ENCODE peak calls at places on chromosome 4, in seven cellular contexts. I is GM20000, D is A549, N is mammary epithelial cell, L is adrenal gland, R is AG10803, F is MM.1S. U is an unnamed sample.

GRCh38 chr4:123168812-123169211 is 227.8 kb upstream of the SPRY1 start:
- DNase-seq in I (no peak), D (no peak), N (no peak), L (no peak), R (peak; percentile 23), F (peak; percentile 85), U (no peak)

GRCh38 chr4:26290276-26290675 is 30.5 kb upstream of the RBPJ start:
- DNase-seq in I (no peak), D (no peak), N (no peak), L (no peak), R (peak; percentile 19), F (no peak), U (no peak)

GRCh38 chr4:1192091-1192492 is 19.7 kb upstream of the SPON2 start:
- DNase-seq in I (no peak), D (peak; percentile 80), N (peak; percentile 86), L (peak; percentile 97), R (peak; percentile 96), F (no peak), U (no peak)

GRCh38 chr4:108834787-108835384 is 72.0 kb upstream of the ETNPPL start:
- DNase-seq in I (peak; percentile 4), D (no peak), N (peak; percentile 50), L (no peak), R (peak; percentile 64), F (peak; percentile 62), U (no peak)

GRCh38 chr4:91502365-91502764 is 801.4 kb upstream of the GRID2 start:
- DNase-seq in I (no peak), D (no peak), N (no peak), L (no peak), R (no peak), F (peak; percentile 38), U (no peak)

GRCh38 chr4:180860136-180860720 is 1383.0 kb upstream of the TENM3 start:
- DNase-seq in I (no peak), D (no peak), N (no peak), L (no peak), R (no peak), F (no peak), U (peak; percentile 51)

GRCh38 chr4:76377922-76378321 is 43.0 kb downstream of the CCDC158 start:
- DNase-seq in I (peak; percentile 40), D (peak; percentile 15), N (no peak), L (peak; percentile 46), R (peak; percentile 17), F (peak; percentile 68), U (no peak)

GRCh38 chr4:1407657-1408333 is 1.6 kb upstream of the NKX1-1 start:
- DNase-seq in I (peak; percentile 24), D (no peak), N (no peak), L (no peak), R (no peak), F (no peak), U (no peak)

GRCh38 chr4:96035727-96036126 is 195.8 kb downstream of the PDHA2 start:
- DNase-seq in I (no peak), D (no peak), N (peak; percentile 39), L (peak; percentile 11), R (no peak), F (peak; percentile 27), U (no peak)

GRCh38 chr4:80007745-80008149 is 65.3 kb downstream of the ANTXR2 start:
- DNase-seq in I (no peak), D (no peak), N (no peak), L (no peak), R (no peak), F (no peak), U (no peak)

GRCh38 chr4:110361921-110362320 is 114.0 kb upstream of the ENPEP start:
- DNase-seq in I (no peak), D (no peak), N (peak; percentile 91), L (no peak), R (peak; percentile 50), F (no peak), U (no peak)

GRCh38 chr4:1413221-1413663 is 7.0 kb upstream of the NKX1-1 start:
- DNase-seq in I (peak; percentile 35), D (no peak), N (no peak), L (no peak), R (no peak), F (no peak), U (no peak)

GRCh38 chr4:38723726-38724506 is 58.9 kb downstream of the TLR10 start:
- DNase-seq in I (no peak), D (no peak), N (no peak), L (no peak), R (peak; percentile 63), F (no peak), U (no peak)

GRCh38 chr4:86606809-86607208 is 12.7 kb downstream of the PTPN13 start:
- DNase-seq in I (no peak), D (no peak), N (no peak), L (no peak), R (no peak), F (no peak), U (no peak)

GRCh38 chr4:110064295-110064694 is 134.1 kb downstream of the ELOVL6 start:
- DNase-seq in I (no peak), D (no peak), N (no peak), L (peak; percentile 42), R (no peak), F (no peak), U (no peak)

GRCh38 chr4:154475800-154476199 is 15.8 kb downstream of the DCHS2 start:
- DNase-seq in I (no peak), D (no peak), N (no peak), L (no peak), R (no peak), F (no peak), U (no peak)

GRCh38 chr4:3476936-3477749 is 14.0 kb downstream of the DOK7 start:
- DNase-seq in I (no peak), D (no peak), N (no peak), L (no peak), R (no peak), F (no peak), U (no peak)

GRCh38 chr4:168751263-168752225 is 254.7 kb downstream of the PALLD start:
- DNase-seq in I (no peak), D (no peak), N (peak; percentile 43), L (no peak), R (peak; percentile 81), F (no peak), U (no peak)

GRCh38 chr4:185210102-185210981 is 944 bp downstream of the SNX25 start:
- DNase-seq in I (peak; percentile 38), D (no peak), N (peak; percentile 47), L (peak; percentile 68), R (peak; percentile 46), F (peak; percentile 54), U (peak; percentile 67)

GRCh38 chr4:94642561-94642866 is 115.2 kb upstream of the BMPR1B start:
- DNase-seq in I (no peak), D (no peak), N (no peak), L (no peak), R (peak; percentile 65), F (no peak), U (no peak)

GRCh38 chr4:100118213-100118612 is 72.1 kb downstream of the DDIT4L start:
- DNase-seq in I (no peak), D (no peak), N (peak; percentile 11), L (no peak), R (no peak), F (no peak), U (no peak)

GRCh38 chr4:3402409-3403103 is 39.2 kb upstream of the HGFAC start:
- DNase-seq in I (no peak), D (no peak), N (peak; percentile 5), L (peak; percentile 72), R (peak; percentile 90), F (no peak), U (no peak)

GRCh38 chr4:1405636-1406415 is 416 bp downstream of the NKX1-1 start:
- DNase-seq in I (peak; percentile 49), D (no peak), N (no peak), L (no peak), R (no peak), F (no peak), U (peak; percentile 36)

GRCh38 chr4:8015512-8015911 is 75.9 kb upstream of the AFAP1 start:
- DNase-seq in I (no peak), D (peak; percentile 46), N (no peak), L (no peak), R (peak; percentile 13), F (no peak), U (no peak)
- TF ChIP-seq CTCF in I (no peak), D (peak; percentile 50), N (peak; percentile 47), L (no peak), R (peak; percentile 58), F (peak; percentile 43), U (no peak)

GRCh38 chr4:153348006-153348405 is 3.5 kb downstream of the MND1 start:
- DNase-seq in I (peak; percentile 17), D (no peak), N (no peak), L (no peak), R (no peak), F (no peak), U (no peak)

GRCh38 chr4:153347117-153347516 is 2.6 kb downstream of the MND1 start:
- DNase-seq in I (no peak), D (no peak), N (no peak), L (no peak), R (no peak), F (no peak), U (no peak)

GRCh38 chr4:153345011-153345981 is 808 bp downstream of the MND1 start:
- DNase-seq in I (peak; percentile 58), D (peak; percentile 17), N (peak; percentile 74), L (peak; percentile 44), R (peak; percentile 67), F (peak; percentile 78), U (peak; percentile 47)

GRCh38 chr4:153346031-153346430 is 1.5 kb downstream of the MND1 start:
- DNase-seq in I (no peak), D (no peak), N (no peak), L (no peak), R (no peak), F (no peak), U (no peak)

DNA sequence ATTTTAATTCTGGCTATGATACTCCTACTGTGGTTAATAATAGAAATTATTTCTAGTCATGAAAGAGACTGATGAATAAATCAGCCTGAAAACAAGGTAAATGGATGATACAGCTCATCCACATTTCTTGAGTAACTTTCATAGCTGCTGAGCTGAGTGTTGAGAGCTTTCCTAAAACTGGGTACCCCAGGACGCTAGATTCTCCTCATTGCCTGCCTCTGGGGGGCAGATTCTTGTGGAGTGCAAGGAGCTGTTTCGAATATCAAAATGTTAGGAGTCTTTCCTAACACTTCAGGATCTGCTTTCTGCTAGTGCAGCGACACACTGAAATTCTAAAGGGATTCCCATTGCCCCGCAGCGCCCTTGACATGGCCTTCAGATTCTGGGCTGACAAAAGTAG is 2.1 kb downstream of the MND1 start:
- DNase-seq in I (no peak), D (no peak), N (no peak), L (no peak), R (peak; percentile 15), F (no peak), U (no peak)
- TF ChIP-seq CTCF in I (no peak), D (no peak), N (peak; percentile 12), L (no peak), R (peak; percentile 32), F (no peak), U (no peak)

GRCh38 chr4:74400395-74400794 is 35.5 kb downstream of the EREG start:
- DNase-seq in I (no peak), D (no peak), N (no peak), L (no peak), R (no peak), F (no peak), U (no peak)
- TF ChIP-seq CTCF in I (no peak), D (no peak), N (no peak), L (no peak), R (no peak), F (no peak), U (no peak)

DNA sequence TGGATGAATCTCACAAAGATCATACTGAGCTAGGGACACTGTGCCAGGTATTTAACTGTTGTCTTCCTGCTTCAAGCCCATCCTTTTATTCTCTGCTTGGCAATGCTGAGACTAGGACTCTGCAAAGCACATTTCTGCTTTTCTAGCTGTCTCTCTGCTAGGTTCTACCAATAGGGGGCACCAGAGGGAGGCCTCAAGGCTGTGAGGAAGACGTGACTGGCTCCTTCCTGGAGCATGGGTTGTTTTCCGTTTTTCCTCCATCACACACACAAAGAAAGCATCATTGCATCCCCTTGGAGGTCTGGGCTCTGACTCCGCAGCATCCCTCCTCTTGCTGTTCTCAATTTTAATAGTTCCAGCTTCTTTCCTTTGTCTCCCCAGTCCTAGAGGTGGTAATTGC is 10.9 kb upstream of the DCTD start:
- DNase-seq in I (no peak), D (no peak), N (no peak), L (no peak), R (no peak), F (no peak), U (no peak)
- TF ChIP-seq CTCF in I (no peak), D (no peak), N (peak; percentile 27), L (peak; percentile 10), R (peak; percentile 27), F (peak; percentile 42), U (peak; percentile 20)